ENCODE peak calls at places on chromosomes 12 and 14, in five cellular contexts. One of them, this sample, is unnamed.

GRCh38 chr12:45213107-45213506 is 2.8 kb upstream of the ANO6 start:
- DNase-seq in heart left ventricle: no peak
- DNase-seq in HFF-Myc: no peak
- DNase-seq in HFFc6: no peak
- DNase-seq in Panc1: no peak
- DNase-seq in this sample: no peak

GRCh38 chr12:60106207-60106606 is 510.4 kb downstream of the SLC16A7 start:
- DNase-seq in HFFc6: peak
- DNase-seq in HFF-Myc: peak
- DNase-seq in Panc1: no peak
- DNase-seq in heart left ventricle: no peak
- DNase-seq in this sample: peak

GRCh38 chr12:541676-542289 is 82.0 kb downstream of the B4GALNT3 start:
- DNase-seq in HFFc6: no peak
- DNase-seq in heart left ventricle: no peak
- DNase-seq in Panc1: no peak
- DNase-seq in HFF-Myc: no peak
- DNase-seq in this sample: no peak

GRCh38 chr14:95953111-95953724 is 76.6 kb downstream of the TUNAR start:
- DNase-seq in HFF-Myc: peak
- DNase-seq in Panc1: no peak
- DNase-seq in heart left ventricle: no peak
- DNase-seq in HFFc6: no peak
- DNase-seq in this sample: peak

GRCh38 chr14:61459229-61459628 is 137.8 kb downstream of the PRKCH start:
- DNase-seq in HFFc6: no peak
- DNase-seq in Panc1: no peak
- DNase-seq in HFF-Myc: no peak
- DNase-seq in heart left ventricle: no peak
- DNase-seq in this sample: no peak

GRCh38 chr12:75850751-75851462 is 180.7 kb downstream of the PHLDA1 start:
- DNase-seq in HFFc6: peak
- DNase-seq in HFF-Myc: peak
- DNase-seq in Panc1: no peak
- DNase-seq in heart left ventricle: no peak
- DNase-seq in this sample: peak

GRCh38 chr12:46266382-46266791 is 2.5 kb downstream of the SLC38A1 start:
- DNase-seq in Panc1: no peak
- DNase-seq in HFF-Myc: peak
- DNase-seq in heart left ventricle: no peak
- DNase-seq in HFFc6: no peak
- DNase-seq in this sample: peak

GRCh38 chr12:86914716-86915115 is 658.5 kb upstream of the MGAT4C start:
- DNase-seq in HFF-Myc: peak
- DNase-seq in Panc1: peak
- DNase-seq in heart left ventricle: no peak
- DNase-seq in HFFc6: peak
- DNase-seq in this sample: peak

GRCh38 chr14:93201155-93201704 is 5.6 kb downstream of the GON7 start:
- DNase-seq in Panc1: no peak
- DNase-seq in HFFc6: no peak
- DNase-seq in HFF-Myc: no peak
- DNase-seq in heart left ventricle: no peak
- DNase-seq in this sample: no peak

GRCh38 chr12:90945070-90945649 is 9.8 kb downstream of the CCER1 start:
- DNase-seq in HFFc6: peak
- DNase-seq in HFF-Myc: no peak
- DNase-seq in Panc1: no peak
- DNase-seq in heart left ventricle: no peak
- DNase-seq in this sample: peak

GRCh38 chr14:53875337-53875897 is 81.2 kb downstream of the BMP4 start:
- DNase-seq in HFF-Myc: no peak
- DNase-seq in Panc1: no peak
- DNase-seq in HFFc6: no peak
- DNase-seq in heart left ventricle: no peak
- DNase-seq in this sample: peak

GRCh38 chr12:6638305-6638704 is 2.5 kb upstream of the LPAR5 start:
- DNase-seq in HFF-Myc: no peak
- DNase-seq in Panc1: no peak
- DNase-seq in heart left ventricle: peak
- DNase-seq in HFFc6: no peak
- DNase-seq in this sample: no peak

DNA sequence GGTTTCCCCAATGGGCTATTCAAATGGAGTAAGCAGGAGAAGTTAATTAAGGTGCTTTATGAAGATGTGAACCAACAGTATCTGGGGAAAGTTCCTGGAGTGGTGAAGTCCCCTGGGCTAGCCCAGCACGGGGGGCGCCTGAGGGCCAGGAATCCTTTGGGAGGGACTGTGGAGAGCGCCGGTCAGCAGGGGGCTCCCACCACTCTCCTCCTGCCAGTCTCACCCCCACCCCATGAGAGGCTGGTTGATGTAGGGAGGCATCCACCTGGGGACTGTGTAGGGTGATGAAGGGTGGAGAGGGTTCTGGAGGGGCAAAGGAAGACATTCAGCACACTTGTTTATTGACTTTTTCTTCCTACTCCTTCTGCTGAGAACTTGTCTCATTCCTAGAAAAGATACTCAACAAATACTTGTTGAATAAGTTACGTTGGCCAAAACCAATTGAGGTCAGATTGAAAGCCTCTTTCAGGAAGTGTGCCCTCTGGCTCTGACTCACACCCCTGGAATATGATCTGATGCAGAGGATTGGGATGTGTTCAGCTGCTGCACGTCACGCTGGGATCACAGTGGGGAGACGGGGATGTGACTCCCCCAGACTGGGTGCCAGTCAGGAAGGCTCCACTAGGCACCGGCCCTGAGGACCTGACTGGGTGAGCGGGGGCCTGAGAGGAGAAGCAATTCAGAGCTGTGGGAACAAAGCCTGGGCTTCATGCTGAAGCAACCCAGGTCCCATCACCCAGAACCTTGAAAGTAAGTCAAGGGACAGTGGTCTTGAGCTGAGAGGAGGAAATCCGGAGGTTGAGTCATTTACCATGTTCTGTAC is 4.2 kb downstream of the CEBPE start:
- DNase-seq in HFFc6: peak
- DNase-seq in HFF-Myc: peak
- DNase-seq in heart left ventricle: no peak
- DNase-seq in Panc1: no peak
- DNase-seq in this sample: peak
- TF ChIP-seq CTCF in HFFc6: peak
- TF ChIP-seq CTCF in HFF-Myc: no peak
- TF ChIP-seq CTCF in heart left ventricle: no peak
- TF ChIP-seq CTCF in Panc1: no peak
- TF ChIP-seq CTCF in this sample: peak

GRCh38 chr14:106665814-106666213 is 1139.4 kb downstream of the TMEM121 start:
- DNase-seq in heart left ventricle: no peak
- DNase-seq in Panc1: no peak
- DNase-seq in HFF-Myc: no peak
- DNase-seq in HFFc6: no peak
- DNase-seq in this sample: no peak
- TF ChIP-seq CTCF in heart left ventricle: no peak
- TF ChIP-seq CTCF in Panc1: no peak
- TF ChIP-seq CTCF in HFF-Myc: no peak
- TF ChIP-seq CTCF in HFFc6: no peak
- TF ChIP-seq CTCF in this sample: no peak

GRCh38 chr14:38252066-38252710 is 3.7 kb downstream of the CLEC14A start:
- DNase-seq in heart left ventricle: no peak
- DNase-seq in HFFc6: no peak
- DNase-seq in HFF-Myc: no peak
- DNase-seq in Panc1: no peak
- DNase-seq in this sample: peak

GRCh38 chr14:38250316-38250715 is 5.6 kb downstream of the CLEC14A start:
- DNase-seq in HFF-Myc: no peak
- DNase-seq in heart left ventricle: no peak
- DNase-seq in HFFc6: no peak
- DNase-seq in Panc1: no peak
- DNase-seq in this sample: no peak

GRCh38 chr14:38243696-38244250 is 12.1 kb downstream of the CLEC14A start:
- DNase-seq in HFFc6: no peak
- DNase-seq in heart left ventricle: no peak
- DNase-seq in Panc1: no peak
- DNase-seq in HFF-Myc: no peak
- DNase-seq in this sample: no peak

GRCh38 chr14:38248629-38249028 is 7.3 kb downstream of the CLEC14A start:
- DNase-seq in heart left ventricle: no peak
- DNase-seq in HFFc6: no peak
- DNase-seq in Panc1: no peak
- DNase-seq in HFF-Myc: no peak
- DNase-seq in this sample: no peak
- TF ChIP-seq CTCF in heart left ventricle: peak
- TF ChIP-seq CTCF in HFFc6: peak
- TF ChIP-seq CTCF in Panc1: no peak
- TF ChIP-seq CTCF in HFF-Myc: peak
- TF ChIP-seq CTCF in this sample: peak

DNA sequence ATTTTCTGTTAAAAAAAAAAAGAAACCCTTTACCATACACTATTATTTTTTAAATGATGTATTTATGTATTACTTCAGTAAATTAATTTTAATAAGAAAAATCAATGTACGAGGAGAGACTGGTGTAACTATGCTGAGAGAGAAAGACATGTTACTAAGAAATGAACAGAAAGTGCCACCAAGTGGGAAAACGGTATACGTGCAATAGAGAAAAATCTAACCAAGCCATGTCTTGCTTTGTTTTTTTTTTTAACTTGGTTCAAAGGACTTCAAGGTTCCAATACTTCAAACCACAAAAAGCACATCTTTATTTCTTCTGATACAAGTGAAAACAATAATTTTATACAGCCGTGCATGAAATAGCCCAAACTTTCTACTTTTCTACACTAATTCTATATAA is 22.9 kb downstream of the NDUFA12 start:
- DNase-seq in Panc1: no peak
- DNase-seq in heart left ventricle: no peak
- DNase-seq in HFFc6: no peak
- DNase-seq in HFF-Myc: no peak
- DNase-seq in this sample: peak
- TF ChIP-seq CTCF in Panc1: peak
- TF ChIP-seq CTCF in heart left ventricle: peak
- TF ChIP-seq CTCF in HFFc6: peak
- TF ChIP-seq CTCF in HFF-Myc: no peak
- TF ChIP-seq CTCF in this sample: no peak

GRCh38 chr14:90253826-90254225 is 2.5 kb upstream of the PSMC1 start:
- DNase-seq in Panc1: no peak
- DNase-seq in heart left ventricle: no peak
- DNase-seq in HFF-Myc: no peak
- DNase-seq in HFFc6: no peak
- DNase-seq in this sample: no peak

DNA sequence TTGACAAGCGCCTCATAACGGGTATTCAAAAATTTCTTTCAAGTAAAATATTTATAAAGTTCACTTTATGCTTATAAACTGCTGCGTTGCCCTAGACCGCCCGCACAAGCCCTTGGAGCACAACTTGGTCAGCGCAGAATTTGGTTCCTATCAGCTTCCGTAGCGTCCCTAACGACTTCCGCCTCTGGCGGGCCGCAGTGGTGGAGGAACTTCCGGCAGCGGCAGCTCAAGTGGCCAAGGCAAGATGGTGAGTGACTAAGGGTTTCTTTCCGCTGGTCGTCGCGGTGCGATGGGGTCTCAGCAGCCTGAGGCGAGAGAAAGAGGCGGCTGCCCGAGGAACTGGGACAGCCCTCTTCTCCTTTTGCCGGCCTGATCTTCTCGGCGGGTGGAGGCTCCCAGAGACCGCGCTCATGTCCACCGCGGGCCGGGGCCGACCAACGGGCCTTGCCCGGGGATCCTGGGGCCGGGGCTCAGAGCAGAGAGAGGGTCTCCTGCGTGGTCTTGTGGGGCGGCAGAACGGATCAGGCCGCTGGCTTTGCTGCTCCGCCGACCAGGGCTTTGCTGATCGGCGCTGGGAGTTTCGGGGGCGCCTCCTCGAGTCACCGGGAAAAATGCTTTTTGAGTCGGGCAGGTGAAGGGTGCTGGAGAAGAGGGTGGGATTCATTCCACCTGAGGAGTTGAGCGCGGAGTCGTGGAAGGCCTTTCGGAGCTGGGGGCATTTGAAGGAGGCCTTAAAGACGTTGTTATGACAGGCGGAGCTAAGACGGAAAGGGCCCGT is at the start of gene PSMC1:
- DNase-seq in HFF-Myc: peak
- DNase-seq in Panc1: peak
- DNase-seq in HFFc6: peak
- DNase-seq in heart left ventricle: peak
- DNase-seq in this sample: peak
- TF ChIP-seq CTCF in HFF-Myc: no peak
- TF ChIP-seq CTCF in Panc1: no peak
- TF ChIP-seq CTCF in HFFc6: peak
- TF ChIP-seq CTCF in heart left ventricle: no peak
- TF ChIP-seq CTCF in this sample: no peak